ENCODE peak calls at places on chromosomes 11 and 22, in seven cellular contexts. One of them, this sample, is unnamed.

GRCh38 chr11:36702330-36703054 is 104.5 kb upstream of the RAG2 start:
- DNase-seq in lower lobe of right lung: no peak
- DNase-seq in Peyer's patch: no peak
- DNase-seq in left lung: no peak
- DNase-seq in A549: peak
- DNase-seq in psoas muscle: no peak
- DNase-seq in endodermal cell: peak
- DNase-seq in this sample: no peak

GRCh38 chr11:2211113-2211971 is 39.7 kb upstream of the TH start:
- DNase-seq in Peyer's patch: no peak
- DNase-seq in psoas muscle: peak
- DNase-seq in A549: no peak
- DNase-seq in left lung: peak
- DNase-seq in endodermal cell: no peak
- DNase-seq in lower lobe of right lung: no peak
- DNase-seq in this sample: no peak

GRCh38 chr11:96259053-96259837 is 83.8 kb downstream of the MAML2 start:
- DNase-seq in Peyer's patch: no peak
- DNase-seq in left lung: no peak
- DNase-seq in psoas muscle: no peak
- DNase-seq in A549: peak
- DNase-seq in endodermal cell: no peak
- DNase-seq in lower lobe of right lung: no peak
- DNase-seq in this sample: no peak

GRCh38 chr11:38019072-38019775 is 1421.2 kb upstream of the RAG2 start:
- DNase-seq in Peyer's patch: no peak
- DNase-seq in left lung: no peak
- DNase-seq in endodermal cell: peak
- DNase-seq in psoas muscle: no peak
- DNase-seq in A549: no peak
- DNase-seq in lower lobe of right lung: no peak
- DNase-seq in this sample: no peak

GRCh38 chr22:50498322-50498861 is 9.1 kb downstream of the LMF2 start:
- DNase-seq in lower lobe of right lung: peak
- DNase-seq in psoas muscle: no peak
- DNase-seq in A549: peak
- DNase-seq in endodermal cell: peak
- DNase-seq in Peyer's patch: peak
- DNase-seq in left lung: no peak
- DNase-seq in this sample: no peak

GRCh38 chr11:116964269-116964668 is 126.8 kb upstream of the APOA1 start:
- DNase-seq in endodermal cell: no peak
- DNase-seq in A549: no peak
- DNase-seq in Peyer's patch: no peak
- DNase-seq in psoas muscle: no peak
- DNase-seq in lower lobe of right lung: no peak
- DNase-seq in left lung: no peak
- DNase-seq in this sample: no peak

GRCh38 chr11:44840085-44840478 is 110.6 kb downstream of the TP53I11 start:
- DNase-seq in psoas muscle: no peak
- DNase-seq in A549: no peak
- DNase-seq in Peyer's patch: no peak
- DNase-seq in left lung: no peak
- DNase-seq in endodermal cell: no peak
- DNase-seq in lower lobe of right lung: no peak
- DNase-seq in this sample: no peak

GRCh38 chr11:90391756-90392155 is 168.9 kb upstream of the CHORDC1 start:
- DNase-seq in left lung: peak
- DNase-seq in endodermal cell: no peak
- DNase-seq in lower lobe of right lung: no peak
- DNase-seq in A549: no peak
- DNase-seq in psoas muscle: peak
- DNase-seq in Peyer's patch: no peak
- DNase-seq in this sample: no peak

GRCh38 chr11:126305699-126306098 is 1.8 kb downstream of the DCPS start:
- DNase-seq in endodermal cell: no peak
- DNase-seq in psoas muscle: no peak
- DNase-seq in Peyer's patch: no peak
- DNase-seq in left lung: no peak
- DNase-seq in A549: no peak
- DNase-seq in lower lobe of right lung: no peak
- DNase-seq in this sample: no peak

GRCh38 chr11:80330302-80330701 is 889.5 kb upstream of the TENM4 start:
- DNase-seq in endodermal cell: no peak
- DNase-seq in Peyer's patch: no peak
- DNase-seq in lower lobe of right lung: no peak
- DNase-seq in psoas muscle: no peak
- DNase-seq in left lung: no peak
- DNase-seq in A549: no peak
- DNase-seq in this sample: no peak

GRCh38 chr11:32420937-32421532 is 14.3 kb downstream of the WT1 start:
- DNase-seq in A549: no peak
- DNase-seq in left lung: no peak
- DNase-seq in psoas muscle: no peak
- DNase-seq in Peyer's patch: no peak
- DNase-seq in endodermal cell: peak
- DNase-seq in lower lobe of right lung: no peak
- DNase-seq in this sample: no peak
- H3K27ac ChIP-seq in A549: no peak
- H3K27ac ChIP-seq in left lung: no peak
- H3K27ac ChIP-seq in psoas muscle: no peak
- H3K27ac ChIP-seq in Peyer's patch: no peak
- H3K27ac ChIP-seq in endodermal cell: no peak
- H3K27ac ChIP-seq in lower lobe of right lung: no peak
- H3K27ac ChIP-seq in this sample: no peak

DNA sequence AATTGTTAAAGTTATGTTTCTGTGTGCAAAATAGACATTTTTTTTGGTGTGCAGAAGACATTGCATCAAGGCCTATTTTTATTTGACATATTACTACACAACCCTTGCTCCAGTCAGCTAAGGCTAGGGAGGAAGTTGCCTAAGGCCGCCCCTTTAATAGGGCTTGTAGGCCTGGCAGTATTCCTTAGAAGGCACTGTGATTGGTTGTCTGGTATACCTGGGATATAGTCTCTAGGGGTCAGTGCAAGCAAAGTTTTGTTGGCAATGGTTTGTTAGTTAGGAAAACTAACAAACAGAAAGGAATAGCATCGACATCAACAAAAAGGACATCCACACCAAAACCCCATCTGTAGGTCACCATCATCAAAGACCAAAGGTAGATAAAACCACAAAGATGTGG is 16.9 kb downstream of the CCDC15 start:
- DNase-seq in psoas muscle: no peak
- DNase-seq in Peyer's patch: no peak
- DNase-seq in left lung: no peak
- DNase-seq in A549: no peak
- DNase-seq in lower lobe of right lung: no peak
- DNase-seq in endodermal cell: peak
- DNase-seq in this sample: no peak
- TF ChIP-seq CTCF in psoas muscle: no peak
- TF ChIP-seq CTCF in Peyer's patch: no peak
- TF ChIP-seq CTCF in left lung: no peak
- TF ChIP-seq CTCF in A549: no peak
- TF ChIP-seq CTCF in lower lobe of right lung: no peak
- TF ChIP-seq CTCF in endodermal cell: peak
- TF ChIP-seq CTCF in this sample: no peak

GRCh38 chr11:7520981-7521487 is 7.2 kb downstream of the PPFIBP2 start:
- DNase-seq in endodermal cell: no peak
- DNase-seq in left lung: no peak
- DNase-seq in Peyer's patch: peak
- DNase-seq in A549: no peak
- DNase-seq in psoas muscle: no peak
- DNase-seq in lower lobe of right lung: no peak
- DNase-seq in this sample: no peak
- H3K4me3 ChIP-seq in endodermal cell: peak
- H3K4me3 ChIP-seq in left lung: no peak
- H3K4me3 ChIP-seq in Peyer's patch: no peak
- H3K4me3 ChIP-seq in A549: no peak
- H3K4me3 ChIP-seq in psoas muscle: no peak
- H3K4me3 ChIP-seq in lower lobe of right lung: no peak
- H3K4me3 ChIP-seq in this sample: no peak

DNA sequence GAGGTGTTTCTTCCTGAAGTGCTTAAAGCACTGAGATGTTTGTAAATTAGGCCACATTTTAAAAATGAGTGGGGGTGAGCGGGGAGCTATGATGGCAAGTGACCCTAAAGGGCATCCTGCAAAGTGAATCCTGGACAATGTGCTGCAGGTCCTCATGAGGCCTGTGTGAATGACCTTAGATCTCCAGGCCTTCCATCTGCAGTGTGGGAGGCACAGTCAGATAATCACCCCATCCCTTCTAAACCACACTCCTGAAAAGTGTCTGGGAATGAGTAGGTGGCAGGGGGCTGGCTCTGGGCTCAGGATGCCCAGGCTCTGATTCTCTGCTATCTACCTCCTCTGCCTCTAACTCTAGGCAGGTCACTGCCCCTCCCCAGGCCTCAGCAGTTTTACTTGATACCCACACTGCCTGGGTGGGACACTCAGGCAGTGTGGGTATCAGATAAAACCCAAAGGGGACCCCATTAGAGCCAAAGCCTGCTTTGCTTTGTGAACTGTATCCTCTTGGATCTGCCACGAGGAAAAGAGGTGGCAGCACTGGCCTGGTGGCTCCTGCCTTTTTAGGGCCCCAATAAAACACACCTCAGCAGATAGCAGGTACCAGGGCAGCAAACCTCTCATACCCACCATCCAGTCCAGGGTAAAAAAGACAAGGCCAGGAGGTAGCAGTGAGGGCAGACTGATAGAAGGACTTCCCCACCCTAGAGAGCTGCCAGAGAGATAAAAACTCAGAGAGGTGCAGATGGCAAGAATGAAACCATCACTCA is 10.5 kb downstream of the STARD10 start:
- DNase-seq in psoas muscle: peak
- DNase-seq in Peyer's patch: no peak
- DNase-seq in endodermal cell: peak
- DNase-seq in lower lobe of right lung: no peak
- DNase-seq in left lung: no peak
- DNase-seq in A549: no peak
- DNase-seq in this sample: no peak
- H3K27ac ChIP-seq in psoas muscle: no peak
- H3K27ac ChIP-seq in Peyer's patch: peak
- H3K27ac ChIP-seq in endodermal cell: no peak
- H3K27ac ChIP-seq in lower lobe of right lung: no peak
- H3K27ac ChIP-seq in left lung: no peak
- H3K27ac ChIP-seq in A549: no peak
- H3K27ac ChIP-seq in this sample: no peak

GRCh38 chr11:10302744-10303557 is 1.9 kb upstream of the ADM start:
- DNase-seq in left lung: peak
- DNase-seq in A549: no peak
- DNase-seq in psoas muscle: peak
- DNase-seq in Peyer's patch: peak
- DNase-seq in endodermal cell: peak
- DNase-seq in lower lobe of right lung: peak
- DNase-seq in this sample: peak
- TF ChIP-seq CTCF in left lung: no peak
- TF ChIP-seq CTCF in A549: no peak
- TF ChIP-seq CTCF in psoas muscle: no peak
- TF ChIP-seq CTCF in Peyer's patch: no peak
- TF ChIP-seq CTCF in endodermal cell: no peak
- TF ChIP-seq CTCF in lower lobe of right lung: no peak
- TF ChIP-seq CTCF in this sample: peak

GRCh38 chr22:42440728-42441127 is 8.5 kb upstream of the NFAM1 start:
- DNase-seq in left lung: no peak
- DNase-seq in psoas muscle: no peak
- DNase-seq in A549: no peak
- DNase-seq in endodermal cell: no peak
- DNase-seq in Peyer's patch: no peak
- DNase-seq in lower lobe of right lung: no peak
- DNase-seq in this sample: no peak

GRCh38 chr22:42446151-42446550 is 13.9 kb upstream of the NFAM1 start:
- DNase-seq in endodermal cell: no peak
- DNase-seq in A549: no peak
- DNase-seq in Peyer's patch: no peak
- DNase-seq in lower lobe of right lung: no peak
- DNase-seq in left lung: peak
- DNase-seq in psoas muscle: no peak
- DNase-seq in this sample: no peak

GRCh38 chr22:42442746-42443145 is 10.5 kb upstream of the NFAM1 start:
- DNase-seq in A549: no peak
- DNase-seq in endodermal cell: no peak
- DNase-seq in lower lobe of right lung: no peak
- DNase-seq in Peyer's patch: no peak
- DNase-seq in left lung: no peak
- DNase-seq in psoas muscle: no peak
- DNase-seq in this sample: no peak

GRCh38 chr22:42444060-42444904 is 12.1 kb upstream of the NFAM1 start:
- DNase-seq in endodermal cell: peak
- DNase-seq in Peyer's patch: peak
- DNase-seq in left lung: peak
- DNase-seq in lower lobe of right lung: peak
- DNase-seq in A549: peak
- DNase-seq in psoas muscle: peak
- DNase-seq in this sample: peak

GRCh38 chr22:42443240-42444059 is 11.2 kb upstream of the NFAM1 start:
- DNase-seq in Peyer's patch: no peak
- DNase-seq in psoas muscle: no peak
- DNase-seq in left lung: no peak
- DNase-seq in A549: peak
- DNase-seq in lower lobe of right lung: no peak
- DNase-seq in endodermal cell: no peak
- DNase-seq in this sample: no peak
- H3K4me3 ChIP-seq in Peyer's patch: peak
- H3K4me3 ChIP-seq in psoas muscle: peak
- H3K4me3 ChIP-seq in left lung: peak
- H3K4me3 ChIP-seq in A549: no peak
- H3K4me3 ChIP-seq in lower lobe of right lung: peak
- H3K4me3 ChIP-seq in endodermal cell: no peak
- H3K4me3 ChIP-seq in this sample: peak

GRCh38 chr22:38219644-38220043 is 17.9 kb downstream of the MAFF start:
- DNase-seq in A549: no peak
- DNase-seq in left lung: no peak
- DNase-seq in lower lobe of right lung: no peak
- DNase-seq in psoas muscle: no peak
- DNase-seq in endodermal cell: peak
- DNase-seq in Peyer's patch: no peak
- DNase-seq in this sample: no peak
- H3K27ac ChIP-seq in A549: peak
- H3K27ac ChIP-seq in left lung: peak
- H3K27ac ChIP-seq in lower lobe of right lung: peak
- H3K27ac ChIP-seq in psoas muscle: peak
- H3K27ac ChIP-seq in endodermal cell: peak
- H3K27ac ChIP-seq in Peyer's patch: peak
- H3K27ac ChIP-seq in this sample: peak

GRCh38 chr11:113163291-113164030 is 150.9 kb upstream of the TTC12 start:
- DNase-seq in A549: no peak
- DNase-seq in psoas muscle: no peak
- DNase-seq in Peyer's patch: no peak
- DNase-seq in left lung: no peak
- DNase-seq in lower lobe of right lung: no peak
- DNase-seq in endodermal cell: no peak
- DNase-seq in this sample: no peak
- TF ChIP-seq CTCF in A549: no peak
- TF ChIP-seq CTCF in psoas muscle: no peak
- TF ChIP-seq CTCF in Peyer's patch: no peak
- TF ChIP-seq CTCF in left lung: no peak
- TF ChIP-seq CTCF in lower lobe of right lung: no peak
- TF ChIP-seq CTCF in endodermal cell: peak
- TF ChIP-seq CTCF in this sample: no peak

This sample was measured in ascending aorta.